ENCODE peak calls at places on chromosome 12, in ten cellular contexts. V is cardiac fibroblast, I is colonic mucosa, Q is A549, O is fibroblast of the aortic adventitia, Y is ovary, L is epithelial cell of esophagus, K is fibroblast of lung, W is BJ, H is astrocyte of the spinal cord. G is an unnamed sample.

GRCh38 chr12:56128669-56129209 is 672 bp downstream of the ESYT1 start:
- DNase-seq in Y (peak; percentile 67), Q (no peak), K (peak; percentile 29), V (peak; percentile 20), W (no peak), I (peak; percentile 44), H (no peak), O (peak; percentile 31), L (peak; percentile 47), G (no peak)

GRCh38 chr12:66851134-66851533 is 172.3 kb upstream of the GRIP1 start:
- DNase-seq in L (no peak), I (no peak), K (no peak), V (no peak), O (no peak), W (no peak), H (no peak), Q (no peak), Y (no peak), G (no peak)

GRCh38 chr12:88519802-88520435 is 60.4 kb downstream of the KITLG start:
- DNase-seq in K (peak; percentile 69), V (no peak), O (peak; percentile 83), Q (no peak), L (peak; percentile 77), W (no peak), I (no peak), H (peak; percentile 9), Y (no peak), G (peak; percentile 30)

GRCh38 chr12:66623455-66623854 is 55.4 kb downstream of the GRIP1 start:
- DNase-seq in K (peak; percentile 20), L (peak; percentile 18), V (no peak), Q (no peak), H (no peak), O (no peak), W (no peak), I (no peak), Y (no peak), G (no peak)

GRCh38 chr12:1836854-1837411 is 16.6 kb downstream of the LRTM2 start:
- DNase-seq in Q (no peak), H (no peak), O (no peak), V (no peak), Y (no peak), I (no peak), L (no peak), W (no peak), K (no peak), G (no peak)

GRCh38 chr12:6536894-6537579 is 2.7 kb downstream of the GAPDH start:
- DNase-seq in I (no peak), L (no peak), Q (peak; percentile 37), O (peak; percentile 12), V (peak; percentile 29), Y (no peak), W (no peak), K (peak; percentile 17), H (no peak), G (no peak)

GRCh38 chr12:128737292-128737966 is 86.3 kb downstream of the SLC15A4 start:
- DNase-seq in K (no peak), I (no peak), V (no peak), L (peak; percentile 16), O (no peak), H (no peak), W (no peak), Q (no peak), Y (no peak), G (no peak)

GRCh38 chr12:98587084-98587483 is 6.4 kb upstream of the SLC25A3 start:
- DNase-seq in O (no peak), I (no peak), Q (no peak), K (no peak), V (no peak), W (no peak), H (no peak), L (no peak), Y (no peak), G (no peak)

GRCh38 chr12:5244513-5244972 is 187.4 kb upstream of the NTF3 start:
- DNase-seq in Y (no peak), L (no peak), I (peak; percentile 64), V (no peak), Q (no peak), K (no peak), O (no peak), W (no peak), H (no peak), G (no peak)

GRCh38 chr12:32069071-32069470 is 37.6 kb upstream of the BICD1 start:
- DNase-seq in W (no peak), L (no peak), I (no peak), K (no peak), V (no peak), O (peak; percentile 43), Q (peak; percentile 59), H (peak; percentile 18), Y (no peak), G (no peak)

GRCh38 chr12:12720052-12720451 is 2.9 kb downstream of the CDKN1B start:
- DNase-seq in I (no peak), Y (no peak), K (peak; percentile 14), V (peak; percentile 27), W (no peak), L (peak; percentile 80), Q (peak; percentile 36), H (peak; percentile 17), O (peak; percentile 25), G (no peak)

DNA sequence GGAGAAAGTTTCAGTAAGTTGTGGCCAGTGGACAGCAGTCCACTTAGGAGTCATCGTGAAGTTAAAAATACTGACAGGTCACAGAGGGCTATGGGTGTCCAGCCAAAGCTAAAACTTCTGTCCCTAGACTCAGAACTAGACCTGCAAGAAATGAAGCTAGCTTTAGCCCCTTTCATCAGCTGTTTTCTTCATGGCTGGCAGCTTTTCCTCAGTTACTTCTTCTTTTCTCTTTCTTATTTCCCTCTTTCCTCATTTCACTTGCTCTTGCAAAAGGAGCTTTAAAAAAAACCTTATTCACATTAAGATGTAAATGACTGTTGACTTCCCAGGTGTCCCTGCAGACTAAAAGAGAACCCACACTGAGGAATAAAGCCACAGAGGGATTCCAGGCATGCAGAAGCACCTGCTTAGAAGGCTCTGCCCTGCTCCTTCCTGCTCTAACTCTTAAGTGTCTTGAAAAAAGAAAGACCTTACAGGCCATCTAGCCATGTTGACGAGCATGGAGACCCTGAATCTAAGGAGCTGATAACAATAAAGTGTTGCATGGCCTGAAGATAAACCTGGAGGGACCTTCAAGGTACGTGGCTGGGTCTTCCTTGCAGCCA is 69.7 kb upstream of the CCND2 start:
- DNase-seq in V (no peak), O (no peak), W (no peak), I (no peak), Y (no peak), K (no peak), H (no peak), Q (no peak), L (no peak), G (no peak)
- H3K4me3 ChIP-seq in V (no peak overlapping the region), O (no peak overlapping the region), W (no peak overlapping the region), I (no peak overlapping the region), Y (no peak overlapping the region), K (no peak overlapping the region), H (no peak overlapping the region), Q (no peak overlapping the region), L (no peak overlapping the region), G (no peak overlapping the region)

GRCh38 chr12:51891843-51892242 is 3.9 kb downstream of the ANKRD33 start:
- DNase-seq in L (no peak), W (no peak), K (no peak), Q (no peak), V (peak; percentile 51), Y (no peak), I (no peak), O (peak; percentile 64), H (no peak), G (no peak)
- TF ChIP-seq CTCF in L (no peak), W (peak; percentile 36), K (peak; percentile 43), Q (peak; percentile 33), V (peak; percentile 30), Y (no peak), I (no peak), O (peak; percentile 53), H (peak; percentile 32), G (peak; percentile 42)

DNA sequence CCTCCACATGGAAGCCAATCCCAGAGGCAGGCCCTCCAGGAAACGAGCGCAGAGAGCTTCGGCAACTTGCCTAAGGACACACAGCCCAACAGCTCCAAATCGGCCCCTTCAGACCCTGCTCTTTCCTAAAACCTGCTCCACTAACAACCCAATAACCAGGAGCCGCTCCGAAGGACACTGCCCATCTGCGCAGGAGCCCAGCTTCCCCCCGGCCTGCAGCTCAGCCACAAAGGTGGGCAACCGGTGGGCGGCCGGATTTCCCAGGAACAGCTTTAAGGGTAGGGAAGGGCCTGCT is 13.6 kb downstream of the RAB35 start:
- DNase-seq in Q (no peak), K (no peak), Y (no peak), O (no peak), I (no peak), L (no peak), H (no peak), V (no peak), W (no peak), G (no peak)
- H3K4me3 ChIP-seq in Q (no peak overlapping the region), K (no peak overlapping the region), Y (no peak overlapping the region), O (no peak overlapping the region), I (no peak overlapping the region), L (no peak overlapping the region), H (no peak overlapping the region), V (no peak overlapping the region), W (no peak overlapping the region), G (no peak overlapping the region)

DNA sequence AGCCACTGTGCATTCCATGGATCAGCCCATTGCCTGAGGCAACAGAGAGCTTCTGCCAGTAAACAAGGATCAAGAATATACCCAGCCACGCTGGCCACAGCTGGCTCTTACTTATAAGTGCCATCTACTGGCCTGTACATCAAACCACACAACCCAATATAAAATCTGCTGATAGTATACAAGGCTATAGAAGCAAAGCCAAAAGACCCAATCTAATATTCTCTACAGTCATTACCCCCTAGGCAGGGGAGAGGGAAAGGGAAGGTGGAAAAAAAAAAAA is 4.4 kb upstream of the FAM186B start:
- DNase-seq in I (no peak), H (no peak), Y (no peak), L (peak; percentile 52), O (no peak), V (no peak), W (no peak), K (no peak), Q (peak; percentile 26), G (no peak)
- TF ChIP-seq CTCF in I (no peak), H (no peak), Y (no peak), L (no peak), O (peak; percentile 6), V (peak; percentile 23), W (peak; percentile 13), K (peak; percentile 3), Q (peak; percentile 10), G (peak; percentile 13)

GRCh38 chr12:130227641-130228040 is 65.4 kb downstream of the FZD10 start:
- DNase-seq in H (no peak), K (no peak), L (peak; percentile 24), V (no peak), Q (no peak), I (no peak), W (no peak), O (no peak), Y (no peak), G (no peak)
- H3K4me3 ChIP-seq in H (no peak overlapping the region), K (no peak overlapping the region), L (no peak overlapping the region), V (no peak overlapping the region), Q (no peak overlapping the region), I (no peak overlapping the region), W (no peak overlapping the region), O (no peak overlapping the region), Y (no peak overlapping the region), G (no peak overlapping the region)